ENCODE peak calls at places on chromosomes 13 and 19, in four cellular contexts. S is H1, A is K562, R is GM12878. B is an unnamed sample.

GRCh38 chr19:2084993-2085720 is 11.0 kb downstream of the MOB3A start:
- DNase-seq in S (no peak), A (no peak), R (peak; percentile 96), B (no peak)

GRCh38 chr13:79831556-79831955 is 350.6 kb downstream of the NDFIP2 start:
- DNase-seq in S (no peak), A (no peak), R (no peak), B (no peak)

GRCh38 chr19:3719868-3720532 is 11.8 kb downstream of the TJP3 start:
- DNase-seq in S (no peak), A (no peak), R (no peak), B (no peak)

GRCh38 chr13:83229574-83230300 is 652.5 kb downstream of the SLITRK1 start:
- DNase-seq in S (no peak), A (no peak), R (no peak), B (no peak)

GRCh38 chr13:34161829-34162544 is 344.0 kb downstream of the RFC3 start:
- DNase-seq in S (no peak), A (no peak), R (no peak), B (no peak)

GRCh38 chr19:41997121-41997850 is 3.3 kb upstream of the ATP1A3 start:
- DNase-seq in S (no peak), A (peak; percentile 79), R (no peak), B (peak; percentile 81)

GRCh38 chr19:46731584-46731983 is 14.3 kb upstream of the FKRP start:
- DNase-seq in S (no peak), A (no peak), R (no peak), B (no peak)

GRCh38 chr19:44451687-44452086 is 3.4 kb upstream of the ZNF229 start:
- DNase-seq in S (no peak), A (no peak), R (no peak), B (no peak)

GRCh38 chr13:54709546-54709945 is 1680.9 kb downstream of the OLFM4 start:
- DNase-seq in S (no peak), A (no peak), R (no peak), B (no peak)

GRCh38 chr13:97125051-97125809 is 96.9 kb upstream of the MBNL2 start:
- DNase-seq in S (no peak), A (no peak), R (peak; percentile 63), B (peak; percentile 15)

GRCh38 chr13:96426160-96426559 is 336.3 kb downstream of the HS6ST3 start:
- DNase-seq in S (no peak), A (no peak), R (no peak), B (no peak)

GRCh38 chr13:73513751-73514150 is 454.9 kb downstream of the KLF5 start:
- DNase-seq in S (no peak), A (no peak), R (no peak), B (no peak)

GRCh38 chr13:60620611-60621395 is 223.8 kb downstream of the TDRD3 start:
- DNase-seq in S (no peak), A (no peak), R (no peak), B (no peak)

GRCh38 chr13:70568571-70568970 is 460.3 kb upstream of the KLHL1 start:
- DNase-seq in S (no peak), A (peak; percentile 6), R (peak; percentile 5), B (no peak)

GRCh38 chr19:51784922-51785690 is 9.9 kb upstream of the FPR3 start:
- DNase-seq in S (no peak), A (no peak), R (peak; percentile 32), B (no peak)

GRCh38 chr13:113666951-113667701 is at the start of gene GRK1:
- DNase-seq in S (no peak), A (no peak), R (no peak), B (peak; percentile 19)

GRCh38 chr19:53541971-53542370 is 4.0 kb downstream of the ZNF331 start:
- DNase-seq in S (no peak), A (no peak), R (no peak), B (no peak)

GRCh38 chr13:30711375-30711774 is 24.0 kb upstream of the ALOX5AP start:
- DNase-seq in S (no peak), A (no peak), R (no peak), B (no peak)

GRCh38 chr19:30865481-30865880 is 483.8 kb downstream of the TSHZ3 start:
- DNase-seq in S (no peak), A (no peak), R (no peak), B (no peak)

GRCh38 chr13:112519517-112520060 is 68.4 kb downstream of the TUBGCP3 start:
- DNase-seq in S (no peak), A (no peak), R (no peak), B (no peak)

GRCh38 chr19:34351382-34351802 is 13.6 kb upstream of the GPI start:
- DNase-seq in S (no peak), A (no peak), R (peak; percentile 25), B (no peak)

GRCh38 chr19:12202250-12202649 is 39.4 kb downstream of the ZNF136 start:
- DNase-seq in S (peak; percentile 27), A (no peak), R (no peak), B (peak; percentile 72)

GRCh38 chr19:33175886-33176669 is 18.1 kb upstream of the LRP3 start:
- DNase-seq in S (no peak), A (no peak), R (no peak), B (no peak)

GRCh38 chr19:7994114-7994513 is 11.3 kb downstream of the ELAVL1 start:
- DNase-seq in S (no peak), A (peak; percentile 46), R (no peak), B (peak; percentile 28)

GRCh38 chr13:65445340-65445739 is 1784.8 kb downstream of the PCDH9 start:
- DNase-seq in S (no peak), A (no peak), R (no peak), B (no peak)

GRCh38 chr13:28540612-28541011 is 45.7 kb upstream of the FLT1 start:
- DNase-seq in S (no peak), A (no peak), R (no peak), B (no peak)

GRCh38 chr19:48473161-48473966 is 4.2 kb downstream of the CYTH2 start:
- DNase-seq in S (no peak), A (no peak), R (no peak), B (no peak)

GRCh38 chr13:43316997-43317396 is 293.6 kb downstream of the DNAJC15 start:
- DNase-seq in S (no peak), A (no peak), R (no peak), B (no peak)

GRCh38 chr19:48501961-48502719 is 9.5 kb downstream of the LMTK3 start:
- DNase-seq in S (peak; percentile 100), A (peak; percentile 95), R (peak; percentile 59), B (peak; percentile 100)

GRCh38 chr19:2053601-2054389 is 2.8 kb upstream of the MKNK2 start:
- DNase-seq in S (no peak), A (no peak), R (no peak), B (no peak)

GRCh38 chr19:7942981-7943443 is 454 bp downstream of the TIMM44 start:
- DNase-seq in S (no peak), A (no peak), R (no peak), B (no peak)

GRCh38 chr19:42626181-42626580 is 31.5 kb upstream of the CEACAM8 start:
- DNase-seq in S (no peak), A (no peak), R (no peak), B (no peak)

GRCh38 chr19:43768273-43769050 is 12.3 kb downstream of the KCNN4 start:
- DNase-seq in S (no peak), A (no peak), R (no peak), B (no peak)

GRCh38 chr19:34172661-34173144 is 399 bp downstream of the LSM14A start:
- DNase-seq in S (peak; percentile 10), A (peak; percentile 73), R (no peak), B (no peak)

GRCh38 chr19:43462887-43463380 is 2.5 kb downstream of the LYPD3 start:
- DNase-seq in S (peak; percentile 93), A (no peak), R (no peak), B (no peak)

GRCh38 chr19:8259142-8259921 is 48.8 kb downstream of the CD320 start:
- DNase-seq in S (no peak), A (no peak), R (no peak), B (no peak)

GRCh38 chr19:17510220-17510993 is 1.0 kb upstream of the PGLS start:
- DNase-seq in S (no peak), A (no peak), R (no peak), B (no peak)

GRCh38 chr19:4436231-4436630 is 21.4 kb downstream of the UBXN6 start:
- DNase-seq in S (no peak), A (no peak), R (no peak), B (no peak)

DNA sequence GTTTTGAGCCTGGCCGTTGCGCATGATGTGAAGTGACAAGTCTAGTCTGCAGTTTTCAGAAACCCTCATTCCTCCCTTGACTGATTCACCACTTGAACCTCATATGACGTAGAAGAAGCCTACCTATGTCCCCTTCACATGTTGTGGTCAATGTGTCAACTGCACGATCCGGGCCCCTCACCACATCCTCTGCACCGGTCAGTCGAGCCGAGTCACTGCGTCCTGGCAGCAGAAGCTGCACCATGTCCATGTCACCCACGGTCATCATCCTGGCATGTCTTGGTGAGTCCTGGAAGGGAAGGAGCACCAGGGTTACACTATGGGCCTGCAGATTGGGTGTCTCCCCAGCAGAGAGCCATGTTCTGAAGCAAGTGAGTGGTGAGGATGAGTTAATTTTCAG is at the start of gene KIR2DL4:
- DNase-seq in S (no peak), A (no peak), R (no peak), B (no peak)
- TF ChIP-seq CTCF in S (no peak), A (no peak), R (no peak), B (no peak)

DNA sequence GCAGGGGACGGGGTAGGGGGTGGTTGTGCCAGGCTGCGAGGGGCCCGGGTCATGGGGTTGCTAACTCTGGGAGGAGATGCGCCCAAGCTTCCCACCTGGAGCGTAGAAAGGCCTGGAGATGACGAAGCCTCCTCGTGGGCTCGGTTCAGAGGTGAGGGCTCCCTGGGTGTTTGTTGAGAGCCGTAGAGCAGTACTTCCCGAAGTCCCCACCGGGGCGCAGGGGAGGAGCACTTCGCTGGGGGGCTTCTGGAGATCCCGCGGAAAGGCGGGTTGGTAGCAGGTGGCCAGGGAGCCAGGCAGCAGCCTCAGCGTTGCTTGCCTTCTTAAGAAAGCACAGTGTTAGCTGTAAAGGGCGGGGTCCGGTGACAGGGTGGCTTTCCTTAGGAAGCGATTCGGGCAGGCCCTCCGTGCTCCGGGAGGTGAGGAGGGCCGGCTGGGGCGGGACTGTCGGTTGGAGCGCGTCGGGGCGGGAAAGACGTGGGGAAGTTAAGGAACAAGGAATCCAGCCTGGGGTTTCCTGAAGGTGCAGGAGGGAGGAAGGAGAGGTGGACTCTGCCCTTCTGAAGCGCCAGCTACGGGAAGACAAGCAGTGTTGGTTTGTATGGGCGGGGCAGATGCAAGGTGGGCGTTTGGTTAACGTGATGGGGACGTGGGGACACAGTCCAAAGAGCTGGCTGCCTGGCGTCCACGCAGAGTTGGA is 3.3 kb downstream of the VSTM2B start:
- DNase-seq in S (no peak), A (no peak), R (no peak), B (peak; percentile 33)
- TF ChIP-seq ATF2 in S (no peak), A (no peak), R (no peak), B (no peak)

GRCh38 chr13:91045351-91046034 is 302.0 kb upstream of the MIR17HG start:
- DNase-seq in S (no peak), A (no peak), R (no peak), B (no peak)
- TF ChIP-seq SP1 in S (no peak), A (no peak), R (no peak), B (no peak)

DNA sequence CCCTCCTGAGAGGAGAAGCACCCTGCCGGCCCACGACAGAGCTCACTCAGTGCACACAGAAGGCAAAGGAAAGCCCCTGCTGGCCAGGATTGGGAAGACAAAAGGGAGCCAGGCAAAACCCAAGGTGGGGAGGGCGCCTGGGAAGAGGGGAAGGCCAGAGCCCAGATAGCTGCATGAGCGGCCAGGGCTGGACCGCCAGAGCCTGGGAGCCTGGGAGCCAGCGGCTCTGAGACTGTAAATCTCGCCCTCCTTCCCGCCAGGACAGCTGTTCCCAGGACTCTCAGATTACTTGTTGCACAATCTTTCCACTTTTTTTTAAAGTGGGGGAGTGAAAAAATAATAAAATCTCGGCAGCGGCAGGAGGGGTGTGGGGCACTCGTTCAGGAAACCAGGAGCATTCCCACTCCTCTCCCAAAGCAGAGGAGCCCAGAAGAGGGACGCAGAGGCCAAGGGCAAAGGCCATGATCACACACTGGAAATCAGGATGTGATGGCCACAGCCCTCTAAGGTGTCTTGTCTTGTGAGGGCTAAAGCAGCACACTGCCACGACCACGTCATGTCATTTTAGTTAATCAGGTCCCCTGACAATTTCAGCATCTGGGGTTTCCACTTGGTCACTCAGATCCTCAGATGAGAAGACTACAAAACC is 19.6 kb upstream of the EPHX3 start:
- DNase-seq in S (peak; percentile 46), A (peak; percentile 66), R (no peak), B (peak; percentile 83)
- TF ChIP-seq CTCF in S (peak; percentile 71), A (peak; percentile 23), R (no peak), B (no peak)

B was measured in WTC11.